ENCODE peak calls at places on chromosomes 4 and X, in ten cellular contexts. One of them, this sample, is unnamed.

GRCh38 chr4:108036252-108036651 is 46.6 kb downstream of the HADH start:
- DNase-seq in Kasumi-1: no peak
- DNase-seq in WERI-Rb-1: no peak
- DNase-seq in activated effector memory CD4-positive, alpha-beta T cell treated with Interleukin-2 at 50 U/mL for 16 hours: peak
- DNase-seq in AG10803: no peak
- DNase-seq in aorta: no peak
- DNase-seq in ACHN: no peak
- DNase-seq in hypothalamus: no peak
- DNase-seq in GM10248: peak
- DNase-seq in ovary: no peak
- DNase-seq in this sample: no peak

GRCh38 chr4:101035522-101035921 is 311.8 kb downstream of the PPP3CA start:
- DNase-seq in Kasumi-1: no peak
- DNase-seq in WERI-Rb-1: no peak
- DNase-seq in activated effector memory CD4-positive, alpha-beta T cell treated with Interleukin-2 at 50 U/mL for 16 hours: no peak
- DNase-seq in AG10803: no peak
- DNase-seq in aorta: no peak
- DNase-seq in ACHN: no peak
- DNase-seq in hypothalamus: no peak
- DNase-seq in GM10248: no peak
- DNase-seq in ovary: no peak
- DNase-seq in this sample: no peak

GRCh38 chr4:74433043-74433442 is 11.9 kb upstream of the AREG start:
- DNase-seq in Kasumi-1: no peak
- DNase-seq in WERI-Rb-1: no peak
- DNase-seq in activated effector memory CD4-positive, alpha-beta T cell treated with Interleukin-2 at 50 U/mL for 16 hours: no peak
- DNase-seq in AG10803: no peak
- DNase-seq in aorta: no peak
- DNase-seq in ACHN: no peak
- DNase-seq in hypothalamus: no peak
- DNase-seq in GM10248: no peak
- DNase-seq in ovary: no peak
- DNase-seq in this sample: no peak

GRCh38 chrX:152915541-152916241 is 17.8 kb downstream of the ZNF185 start:
- DNase-seq in Kasumi-1: peak
- DNase-seq in WERI-Rb-1: peak
- DNase-seq in activated effector memory CD4-positive, alpha-beta T cell treated with Interleukin-2 at 50 U/mL for 16 hours: no peak
- DNase-seq in AG10803: no peak
- DNase-seq in aorta: no peak
- DNase-seq in ACHN: peak
- DNase-seq in hypothalamus: peak
- DNase-seq in GM10248: peak
- DNase-seq in ovary: no peak
- DNase-seq in this sample: no peak

GRCh38 chr4:95415346-95415771 is 133.4 kb downstream of the UNC5C start:
- DNase-seq in Kasumi-1: no peak
- DNase-seq in WERI-Rb-1: no peak
- DNase-seq in activated effector memory CD4-positive, alpha-beta T cell treated with Interleukin-2 at 50 U/mL for 16 hours: no peak
- DNase-seq in AG10803: no peak
- DNase-seq in aorta: no peak
- DNase-seq in ACHN: no peak
- DNase-seq in hypothalamus: no peak
- DNase-seq in GM10248: no peak
- DNase-seq in ovary: no peak
- DNase-seq in this sample: no peak

GRCh38 chrX:129678176-129678880 is 23.6 kb upstream of the APLN start:
- DNase-seq in Kasumi-1: peak
- DNase-seq in WERI-Rb-1: no peak
- DNase-seq in activated effector memory CD4-positive, alpha-beta T cell treated with Interleukin-2 at 50 U/mL for 16 hours: peak
- DNase-seq in AG10803: peak
- DNase-seq in aorta: peak
- DNase-seq in ACHN: peak
- DNase-seq in hypothalamus: peak
- DNase-seq in GM10248: no peak
- DNase-seq in ovary: peak
- DNase-seq in this sample: peak

GRCh38 chr4:155639674-155640529 is 26.7 kb upstream of the GUCY1A1 start:
- DNase-seq in Kasumi-1: peak
- DNase-seq in WERI-Rb-1: no peak
- DNase-seq in activated effector memory CD4-positive, alpha-beta T cell treated with Interleukin-2 at 50 U/mL for 16 hours: no peak
- DNase-seq in AG10803: no peak
- DNase-seq in aorta: no peak
- DNase-seq in ACHN: no peak
- DNase-seq in hypothalamus: no peak
- DNase-seq in GM10248: peak
- DNase-seq in ovary: no peak
- DNase-seq in this sample: no peak

GRCh38 chr4:168560184-168560834 is 63.5 kb downstream of the PALLD start:
- DNase-seq in Kasumi-1: no peak
- DNase-seq in WERI-Rb-1: no peak
- DNase-seq in activated effector memory CD4-positive, alpha-beta T cell treated with Interleukin-2 at 50 U/mL for 16 hours: no peak
- DNase-seq in AG10803: peak
- DNase-seq in aorta: no peak
- DNase-seq in ACHN: no peak
- DNase-seq in hypothalamus: no peak
- DNase-seq in GM10248: no peak
- DNase-seq in ovary: no peak
- DNase-seq in this sample: no peak

GRCh38 chr4:86380176-86380724 is 20.4 kb upstream of the MAPK10 start:
- DNase-seq in Kasumi-1: no peak
- DNase-seq in WERI-Rb-1: no peak
- DNase-seq in activated effector memory CD4-positive, alpha-beta T cell treated with Interleukin-2 at 50 U/mL for 16 hours: no peak
- DNase-seq in AG10803: no peak
- DNase-seq in aorta: no peak
- DNase-seq in ACHN: no peak
- DNase-seq in hypothalamus: no peak
- DNase-seq in GM10248: no peak
- DNase-seq in ovary: no peak
- DNase-seq in this sample: no peak